ENCODE peak calls at places on chromosomes 6 and 20, in four cellular contexts. F is AG04449; L is AG08395; A is activated T-helper 1 cell treated with anti-CD3 and anti-CD28 coated beads, Interleukin-2, amount 50 U/mL, for 16 hours. Z is an unnamed sample.
A peak's percentile ranks its signal among the peaks of the same experiment; 100 is the strongest.

GRCh38 chr6:4358414-4359107 is 223.2 kb upstream of the ECI2 start:
- DNase-seq in F (peak; percentile 99), L (peak; percentile 98), A (no peak), Z (peak; percentile 100)

GRCh38 chr6:125639621-125640020 is 109.8 kb upstream of the HEY2 start:
- DNase-seq in F (no peak), L (no peak), A (no peak), Z (no peak)

GRCh38 chr6:24052632-24053031 is 73.4 kb upstream of the NRSN1 start:
- DNase-seq in F (no peak), L (no peak), A (no peak), Z (no peak)

GRCh38 chr6:21355638-21356037 is 237.9 kb upstream of the SOX4 start:
- DNase-seq in F (no peak), L (no peak), A (no peak), Z (no peak)

GRCh38 chr6:8914700-8915099 is 479.4 kb upstream of the SLC35B3 start:
- DNase-seq in F (no peak), L (no peak), A (no peak), Z (no peak)

GRCh38 chr6:94511502-94512088 is 1065.7 kb upstream of the MANEA start:
- DNase-seq in F (no peak), L (no peak), A (no peak), Z (no peak)

GRCh38 chr6:51817832-51818231 is 269.6 kb downstream of the PKHD1 start:
- DNase-seq in F (no peak), L (no peak), A (no peak), Z (no peak)

GRCh38 chr20:33684533-33685327 is 1.5 kb downstream of the E2F1 start:
- DNase-seq in F (no peak), L (no peak), A (no peak), Z (no peak)

GRCh38 chr20:17822039-17822438 is 122.3 kb downstream of the BANF2 start:
- DNase-seq in F (no peak), L (peak; percentile 43), A (no peak), Z (peak; percentile 62)

GRCh38 chr20:57381596-57382503 is 9.3 kb upstream of the RBM38 start:
- DNase-seq in F (no peak), L (peak; percentile 90), A (peak; percentile 79), Z (peak; percentile 43)

GRCh38 chr6:48766349-48766748 is 655.4 kb upstream of the PTCHD4 start:
- DNase-seq in F (peak; percentile 34), L (peak; percentile 22), A (no peak), Z (no peak)

GRCh38 chr6:85403331-85404015 is 46.4 kb upstream of the NT5E start:
- DNase-seq in F (peak; percentile 85), L (peak; percentile 86), A (no peak), Z (peak; percentile 62)

GRCh38 chr20:62030834-62031434 is 34.7 kb downstream of the TAF4 start:
- DNase-seq in F (no peak), L (no peak), A (no peak), Z (no peak)

GRCh38 chr6:7268362-7269310 is 44.4 kb downstream of the SSR1 start:
- DNase-seq in F (no peak), L (no peak), A (no peak), Z (no peak)

GRCh38 chr6:98769546-98769945 is 64.8 kb upstream of the POU3F2 start:
- DNase-seq in F (no peak), L (peak; percentile 2), A (no peak), Z (peak; percentile 4)

GRCh38 chr6:167350322-167350721 is 25.4 kb downstream of the TTLL2 start:
- DNase-seq in F (no peak), L (no peak), A (no peak), Z (no peak)

GRCh38 chr6:44416103-44416502 is 28.6 kb downstream of the CDC5L start:
- DNase-seq in F (no peak), L (peak; percentile 70), A (no peak), Z (peak; percentile 34)

GRCh38 chr6:79384845-79385244 is 150.4 kb upstream of the HMGN3 start:
- DNase-seq in F (no peak), L (no peak), A (no peak), Z (no peak)

GRCh38 chr20:25601659-25602058 is 16.3 kb upstream of the NINL start:
- DNase-seq in F (no peak), L (no peak), A (no peak), Z (no peak)

GRCh38 chr6:1604991-1605821 is 4.5 kb upstream of the FOXC1 start:
- DNase-seq in F (no peak), L (no peak), A (no peak), Z (no peak)

GRCh38 chr6:169289671-169290408 is 36.2 kb upstream of the THBS2 start:
- DNase-seq in F (no peak), L (no peak), A (no peak), Z (no peak)

GRCh38 chr6:123745877-123746276 is 57.8 kb upstream of the NKAIN2 start:
- DNase-seq in F (no peak), L (peak; percentile 12), A (no peak), Z (no peak)

GRCh38 chr6:34855463-34855862 is 32.4 kb downstream of the TAF11 start:
- DNase-seq in F (no peak), L (no peak), A (no peak), Z (no peak)

GRCh38 chr20:11792229-11792953 is 125.3 kb upstream of the BTBD3 start:
- DNase-seq in F (no peak), L (no peak), A (no peak), Z (no peak)

GRCh38 chr20:19936801-19937583 is 80.2 kb upstream of the NAA20 start:
- DNase-seq in F (no peak), L (no peak), A (no peak), Z (no peak)

Z was measured in GM04504.